ENCODE peak calls at places on chromosomes 16 and 17, in seven cellular contexts. X, G, W, A, Q, I and Z are unnamed samples. For H3K27me3, the result is how much of the 10 kb centered on the place peaks cover.

GRCh38 chr16:86368261-86368660 is 142.1 kb upstream of the FOXF1 start:
- DNase-seq in X (no peak), G (no peak), W (no peak), A (no peak), Q (no peak), I (no peak), Z (no peak)

GRCh38 chr17:77738666-77739531 is 219.6 kb upstream of the TNRC6C start:
- DNase-seq in X (no peak), G (no peak), W (no peak), A (no peak), Q (peak), I (no peak), Z (peak)

GRCh38 chr17:68441064-68441770 is 16.1 kb downstream of the WIPI1 start:
- DNase-seq in X (no peak), G (no peak), W (peak), A (no peak), Q (no peak), I (no peak), Z (no peak)

GRCh38 chr16:57091990-57092785 is at the start of gene CPNE2:
- DNase-seq in X (no peak), G (no peak), W (peak), A (no peak), Q (peak), I (peak), Z (peak)

GRCh38 chr17:33200587-33200986 is 92.5 kb downstream of the ASIC2 start:
- DNase-seq in X (no peak), G (no peak), W (no peak), A (no peak), Q (no peak), I (no peak), Z (no peak)

GRCh38 chr17:72747416-72747815 is 345.1 kb downstream of the SLC39A11 start:
- DNase-seq in X (no peak), G (no peak), W (no peak), A (no peak), Q (no peak), I (no peak), Z (no peak)

GRCh38 chr16:48003226-48003907 is 152.4 kb downstream of the ABCC12 start:
- DNase-seq in X (no peak), G (no peak), W (no peak), A (no peak), Q (no peak), I (peak), Z (no peak)

GRCh38 chr17:67108411-67108810 is 64.1 kb downstream of the CACNG1 start:
- DNase-seq in X (no peak), G (no peak), W (no peak), A (no peak), Q (no peak), I (no peak), Z (no peak)

GRCh38 chr17:19579867-19580565 is 46.4 kb downstream of the SLC47A1 start:
- DNase-seq in X (no peak), G (no peak), W (no peak), A (no peak), Q (no peak), I (peak), Z (no peak)

GRCh38 chr16:55021595-55022475 is 91.2 kb downstream of the IRX5 start:
- DNase-seq in X (no peak), G (no peak), W (peak), A (no peak), Q (no peak), I (peak), Z (no peak)

GRCh38 chr17:33012522-33013033 is 20.9 kb downstream of the SPACA3 start:
- DNase-seq in X (no peak), G (no peak), W (no peak), A (no peak), Q (no peak), I (no peak), Z (no peak)

GRCh38 chr16:48053346-48053745 is 102.4 kb downstream of the ABCC12 start:
- DNase-seq in X (no peak), G (no peak), W (no peak), A (no peak), Q (no peak), I (peak), Z (peak)

GRCh38 chr17:74798239-74798707 is 22.1 kb upstream of the NAT9 start:
- DNase-seq in X (no peak), G (no peak), W (no peak), A (no peak), Q (no peak), I (no peak), Z (no peak)

GRCh38 chr16:53852678-53853077 is 148.7 kb downstream of the FTO start:
- DNase-seq in X (no peak), G (no peak), W (no peak), A (no peak), Q (no peak), I (no peak), Z (no peak)

GRCh38 chr17:4474093-4474492 is 24.6 kb upstream of the SPNS2 start:
- DNase-seq in X (no peak), G (no peak), W (no peak), A (no peak), Q (peak), I (no peak), Z (peak)

GRCh38 chr16:87309912-87310485 is 7.2 kb downstream of the C16orf95 start:
- DNase-seq in X (no peak), G (no peak), W (no peak), A (no peak), Q (no peak), I (no peak), Z (no peak)

GRCh38 chr17:18002171-18002570 is 29.5 kb downstream of the DRC3 start:
- DNase-seq in X (no peak), G (no peak), W (no peak), A (no peak), Q (no peak), I (no peak), Z (no peak)

GRCh38 chr17:62804822-62805221 is 3.3 kb downstream of the MARCHF10 start:
- DNase-seq in X (no peak), G (no peak), W (peak), A (no peak), Q (no peak), I (no peak), Z (no peak)

GRCh38 chr16:89564476-89565255 is 4.2 kb downstream of the RPL13 start:
- DNase-seq in X (no peak), G (no peak), W (no peak), A (peak), Q (no peak), I (peak), Z (no peak)

GRCh38 chr16:66182592-66182991 is 183.9 kb upstream of the CDH5 start:
- DNase-seq in X (no peak), G (no peak), W (no peak), A (no peak), Q (no peak), I (no peak), Z (no peak)

GRCh38 chr16:28166394-28167208 is 45.2 kb downstream of the XPO6 start:
- DNase-seq in X (no peak), G (no peak), W (no peak), A (no peak), Q (no peak), I (no peak), Z (no peak)

GRCh38 chr17:8951210-8951609 is 14.3 kb downstream of the PIK3R5 start:
- DNase-seq in X (no peak), G (no peak), W (no peak), A (no peak), Q (no peak), I (no peak), Z (no peak)

GRCh38 chr17:76659928-76660614 is 16.5 kb upstream of the ST6GALNAC1 start:
- DNase-seq in X (no peak), G (peak), W (peak), A (peak), Q (no peak), I (no peak), Z (no peak)

GRCh38 chr17:19787733-19788357 is 39.7 kb upstream of the ALDH3A1 start:
- DNase-seq in X (no peak), G (no peak), W (no peak), A (no peak), Q (no peak), I (no peak), Z (no peak)

GRCh38 chr17:20200016-20200788 is 191.0 kb downstream of the SPECC1 start:
- DNase-seq in X (no peak), G (no peak), W (no peak), A (no peak), Q (no peak), I (peak), Z (no peak)

GRCh38 chr16:63702981-63703590 is 1418.8 kb downstream of the CDH11 start:
- DNase-seq in X (no peak), G (no peak), W (no peak), A (no peak), Q (peak), I (peak), Z (no peak)

DNA sequence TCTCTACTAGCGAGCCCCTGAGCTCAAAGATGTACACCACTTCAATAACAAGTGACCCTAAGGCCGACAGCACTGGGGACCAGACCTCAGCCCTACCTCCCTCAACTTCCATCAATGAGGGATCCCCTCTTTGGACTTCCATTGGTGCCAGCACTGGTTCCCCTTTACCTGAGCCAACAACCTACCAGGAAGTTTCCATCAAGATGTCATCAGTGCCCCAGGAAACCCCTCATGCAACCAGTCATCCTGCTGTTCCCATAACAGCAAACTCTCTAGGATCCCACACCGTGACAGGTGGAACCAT is 734 bp downstream of the SPN start:
- DNase-seq in X (no peak), G (no peak), W (no peak), A (no peak), Q (no peak), I (no peak), Z (no peak)
- H3K4me3 ChIP-seq in X (no peak), G (peak), W (no peak), A (peak), Q (peak), I (no peak), Z (peak)

DNA sequence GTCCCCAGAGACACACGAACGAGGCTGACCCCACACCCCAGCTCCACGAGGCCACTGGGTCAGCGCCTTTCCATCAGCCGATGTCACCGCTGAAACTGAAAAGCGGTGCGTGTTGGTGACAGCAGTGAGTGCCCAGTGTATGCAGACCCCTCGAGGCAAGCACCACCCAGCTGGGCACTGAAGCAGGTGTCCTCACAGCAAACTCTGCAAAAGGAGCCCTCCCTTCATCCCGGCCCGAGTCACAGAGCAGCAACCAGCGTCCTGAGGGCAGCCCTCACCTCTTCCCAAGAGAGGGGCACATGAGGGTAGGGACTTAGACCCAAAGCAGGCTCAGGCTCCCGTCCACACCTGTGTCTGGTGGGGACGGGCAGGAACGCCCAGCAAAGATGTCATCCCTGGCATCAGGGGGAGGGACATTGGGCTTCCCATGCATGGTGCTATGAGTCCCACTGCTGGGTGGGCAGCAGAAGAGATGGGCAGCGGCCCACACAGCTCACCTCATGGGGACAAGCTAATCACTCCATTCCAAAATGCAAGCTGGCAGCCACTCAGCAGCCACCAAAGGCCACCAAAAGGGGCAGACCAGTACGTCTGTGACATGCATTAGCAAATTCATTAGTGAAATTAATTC is 49.2 kb downstream of the RBFOX3 start:
- DNase-seq in X (no peak), G (no peak), W (no peak), A (no peak), Q (no peak), I (no peak), Z (no peak)
- H3K27me3 ChIP-seq in X (under half), G (half or more), W (half or more), A (under half), Q (half or more), I (under half), Z (half or more)

GRCh38 chr16:359067-359763 is 6.7 kb upstream of the AXIN1 start:
- DNase-seq in X (no peak), G (no peak), W (no peak), A (no peak), Q (no peak), I (no peak), Z (no peak)
- TF ChIP-seq CTCF in X (no peak), G (no peak), W (no peak), A (no peak), Q (no peak), I (no peak), Z (no peak)

GRCh38 chr16:11621920-11622651 is 35.4 kb upstream of the LITAF start:
- DNase-seq in X (no peak), G (no peak), W (no peak), A (peak), Q (no peak), I (no peak), Z (peak)

GRCh38 chr16:11624205-11624604 is 37.5 kb upstream of the LITAF start:
- DNase-seq in X (no peak), G (no peak), W (no peak), A (no peak), Q (no peak), I (no peak), Z (no peak)

GRCh38 chr16:11620243-11621003 is 33.7 kb upstream of the LITAF start:
- DNase-seq in X (no peak), G (no peak), W (no peak), A (no peak), Q (no peak), I (no peak), Z (no peak)

GRCh38 chr16:11619327-11619851 is 32.7 kb upstream of the LITAF start:
- DNase-seq in X (no peak), G (no peak), W (no peak), A (peak), Q (no peak), I (no peak), Z (no peak)

DNA sequence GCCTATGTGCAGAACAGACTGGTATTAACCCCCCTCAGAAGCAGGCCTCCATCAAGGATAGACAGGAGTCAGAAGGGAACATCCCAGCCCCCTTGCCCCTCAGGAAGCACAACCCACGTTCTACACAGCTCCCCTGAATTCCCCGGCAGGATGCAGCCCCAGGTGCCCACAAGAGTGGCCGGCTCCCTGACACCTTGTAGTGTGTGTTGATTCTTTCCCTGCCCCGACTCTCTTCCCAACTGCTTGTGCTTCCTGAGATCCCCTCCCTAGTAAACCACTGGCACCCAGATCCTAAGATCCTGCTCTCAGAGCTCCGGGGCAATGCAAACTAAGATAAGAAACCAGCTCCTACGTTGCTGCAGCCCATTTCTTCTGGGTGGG is 34.8 kb upstream of the LITAF start:
- DNase-seq in X (no peak), G (no peak), W (no peak), A (peak), Q (no peak), I (no peak), Z (no peak)
- H3K4me3 ChIP-seq in X (peak), G (no peak), W (no peak), A (peak), Q (peak), I (no peak), Z (no peak)

GRCh38 chr17:63843387-63844292 is 1.2 kb upstream of the SMARCD2 start:
- DNase-seq in X (no peak), G (no peak), W (no peak), A (no peak), Q (peak), I (no peak), Z (peak)

GRCh38 chr17:63847525-63848249 is 5.2 kb upstream of the SMARCD2 start:
- DNase-seq in X (no peak), G (no peak), W (no peak), A (no peak), Q (no peak), I (no peak), Z (no peak)

GRCh38 chr17:63842540-63843386 is at the start of gene SMARCD2:
- DNase-seq in X (peak), G (peak), W (peak), A (peak), Q (peak), I (peak), Z (peak)

GRCh38 chr17:63844293-63844672 is 1.8 kb upstream of the SMARCD2 start:
- DNase-seq in X (no peak), G (no peak), W (no peak), A (no peak), Q (no peak), I (no peak), Z (no peak)

DNA sequence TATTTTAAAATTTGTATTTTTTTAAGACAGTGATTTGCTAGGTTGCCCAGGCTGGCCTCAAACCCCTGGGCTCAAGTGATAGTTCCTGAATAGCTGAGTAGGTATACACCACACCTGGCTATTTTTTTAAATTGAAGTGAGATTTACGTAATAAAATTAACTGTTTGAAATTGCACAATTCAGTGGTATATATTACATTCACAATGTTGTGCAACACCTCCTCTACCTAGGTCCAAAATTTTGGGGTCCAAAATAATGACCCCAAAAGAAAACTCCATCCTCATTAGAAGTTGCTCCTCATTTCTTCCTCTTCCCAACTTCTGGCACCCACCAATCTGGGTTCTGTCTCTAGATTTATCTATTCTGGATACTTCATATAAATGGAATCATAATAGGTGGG is 3.0 kb upstream of the SMARCD2 start:
- DNase-seq in X (no peak), G (no peak), W (no peak), A (no peak), Q (no peak), I (no peak), Z (no peak)
- H3K27me3 ChIP-seq in X (under half), G (under half), W (under half), A (under half), Q (under half), I (half or more), Z (under half)

DNA sequence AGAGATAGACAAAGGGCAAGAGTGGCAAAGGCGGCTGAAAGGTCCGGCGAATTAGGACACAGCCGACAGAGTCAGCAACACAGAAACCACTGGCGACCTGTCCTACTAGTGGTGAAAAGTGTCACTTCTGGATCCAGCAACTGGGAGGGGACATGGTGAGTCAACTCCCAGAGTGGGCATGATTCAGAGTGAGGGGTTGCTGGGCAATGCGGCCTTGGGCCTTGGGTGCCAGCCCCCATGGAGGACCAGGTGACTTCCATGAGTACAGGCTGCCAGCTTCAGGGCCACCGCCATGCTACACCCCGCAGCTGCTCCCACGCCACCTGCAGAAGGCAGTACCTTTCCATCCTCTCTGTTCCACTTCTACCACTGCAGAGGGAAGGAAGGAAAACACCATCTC is 110.6 kb downstream of the ZFHX3 start:
- DNase-seq in X (no peak), G (no peak), W (no peak), A (no peak), Q (no peak), I (no peak), Z (no peak)
- TF ChIP-seq CTCF in X (no peak), G (no peak), W (no peak), A (no peak), Q (no peak), I (no peak), Z (no peak)

GRCh38 chr17:35117984-35118383 is 1.7 kb downstream of the RAD51D start:
- DNase-seq in X (no peak), G (no peak), W (peak), A (peak), Q (no peak), I (no peak), Z (no peak)
- H3K4me3 ChIP-seq in X (peak), G (no peak), W (no peak), A (no peak), Q (no peak), I (no peak), Z (no peak)

GRCh38 chr16:68324780-68325357 is 14.1 kb downstream of the PRMT7 start:
- DNase-seq in X (no peak), G (no peak), W (no peak), A (no peak), Q (no peak), I (no peak), Z (no peak)
- H3K27me3 ChIP-seq in X (under half), G (under half), W (under half), A (under half), Q (under half), I (under half), Z (under half)